ENCODE peak calls at places on chromosomes 4 and X, in eight cellular contexts. D, W, U, T, Q, L, V and J are unnamed samples.

GRCh38 chr4:111510535-111510934 is 634.7 kb upstream of the FAM241A start:
- DNase-seq in D (no peak), V (no peak), Q (no peak), T (no peak), W (no peak), U (no peak), L (no peak), J (no peak)

GRCh38 chr4:86331362-86331761 is 28.5 kb downstream of the MAPK10 start:
- DNase-seq in W (peak), V (no peak), T (no peak), U (no peak), Q (no peak), D (no peak), L (no peak), J (no peak)

GRCh38 chr4:136750898-136751297 is 781.4 kb downstream of the PCDH18 start:
- DNase-seq in U (no peak), W (no peak), D (no peak), L (peak), V (no peak), T (no peak), Q (no peak), J (no peak)

GRCh38 chr4:114349543-114350175 is 248.9 kb upstream of the UGT8 start:
- DNase-seq in U (no peak), V (no peak), W (no peak), T (peak), Q (no peak), L (no peak), D (no peak), J (no peak)

GRCh38 chr4:139209470-139210063 is 32.5 kb upstream of the ELF2 start:
- DNase-seq in V (no peak), L (no peak), W (no peak), T (no peak), U (no peak), Q (no peak), D (no peak), J (no peak)

GRCh38 chr4:54912155-54912554 is 213.2 kb downstream of the KDR start:
- DNase-seq in Q (no peak), W (no peak), V (no peak), U (no peak), T (no peak), L (no peak), D (no peak), J (no peak)

GRCh38 chrX:41553688-41554087 is 106.5 kb downstream of the NYX start:
- DNase-seq in L (no peak), T (no peak), V (no peak), W (no peak), U (no peak), Q (no peak), D (no peak), J (no peak)

GRCh38 chr4:108301583-108302256 is 133.0 kb upstream of the LEF1 start:
- DNase-seq in U (no peak), W (no peak), D (no peak), L (no peak), V (no peak), T (no peak), Q (no peak), J (no peak)

GRCh38 chr4:182015893-182016292 is 227.3 kb upstream of the TENM3 start:
- DNase-seq in L (no peak), W (no peak), D (no peak), V (no peak), U (no peak), Q (no peak), T (peak), J (no peak)

GRCh38 chr4:29375716-29376115 is 1344.5 kb upstream of the PCDH7 start:
- DNase-seq in Q (no peak), V (no peak), D (no peak), T (no peak), L (no peak), W (no peak), U (no peak), J (no peak)

GRCh38 chrX:19839770-19840254 is 47.6 kb downstream of the SH3KBP1 start:
- DNase-seq in D (no peak), U (peak), T (no peak), L (no peak), V (no peak), W (no peak), Q (no peak), J (no peak)

GRCh38 chr4:25697516-25697915 is 41.9 kb downstream of the SLC34A2 start:
- DNase-seq in D (no peak), V (no peak), T (no peak), W (no peak), Q (no peak), U (no peak), L (no peak), J (no peak)

GRCh38 chr4:124757121-124757520 is 44.6 kb upstream of the ANKRD50 start:
- DNase-seq in V (no peak), T (no peak), U (no peak), D (no peak), L (peak), Q (no peak), W (no peak), J (no peak)

GRCh38 chrX:131366387-131366786 is 77.3 kb upstream of the IGSF1 start:
- DNase-seq in L (no peak), V (peak), T (peak), U (peak), Q (no peak), D (no peak), W (peak), J (no peak)

GRCh38 chr4:56004235-56004634 is 55.5 kb downstream of the CEP135 start:
- DNase-seq in D (no peak), V (no peak), Q (no peak), L (no peak), T (no peak), W (no peak), U (no peak), J (no peak)

GRCh38 chrX:44415639-44416386 is 72.3 kb upstream of the EFHC2 start:
- DNase-seq in L (no peak), U (no peak), T (no peak), V (no peak), Q (no peak), D (no peak), W (no peak), J (no peak)

GRCh38 chr4:182533948-182534347 is 290.7 kb downstream of the TENM3 start:
- DNase-seq in V (no peak), D (no peak), W (no peak), T (peak), Q (no peak), U (no peak), L (peak), J (no peak)

GRCh38 chr4:183797041-183797444 is 108.1 kb upstream of the STOX2 start:
- DNase-seq in Q (no peak), W (no peak), T (no peak), D (peak), V (peak), L (no peak), U (no peak), J (no peak)

GRCh38 chr4:145183581-145183980 is 3.2 kb upstream of the OTUD4 start:
- DNase-seq in D (no peak), Q (no peak), W (no peak), L (no peak), V (no peak), U (no peak), T (no peak), J (no peak)

GRCh38 chr4:87516683-87517082 is 12.5 kb downstream of the SPARCL1 start:
- DNase-seq in W (no peak), T (no peak), U (no peak), Q (no peak), D (no peak), V (no peak), L (no peak), J (no peak)

GRCh38 chr4:71932941-71933340 is 98.9 kb upstream of the NPFFR2 start:
- DNase-seq in T (no peak), Q (no peak), D (no peak), W (no peak), U (no peak), L (peak), V (no peak), J (no peak)

GRCh38 chr4:151808120-151808529 is 47.3 kb upstream of the GATB start:
- DNase-seq in W (no peak), V (peak), Q (no peak), L (no peak), D (no peak), U (no peak), T (peak), J (no peak)

GRCh38 chr4:130183796-130184195 is 1087.8 kb downstream of the C4orf33 start:
- DNase-seq in V (no peak), D (no peak), L (no peak), U (no peak), Q (no peak), W (no peak), T (no peak), J (no peak)

GRCh38 chrX:31656013-31656412 is 584.2 kb upstream of the FTHL17 start:
- DNase-seq in U (no peak), T (peak), W (no peak), L (peak), D (no peak), V (no peak), Q (no peak), J (no peak)

GRCh38 chrX:69179380-69179911 is 14.2 kb upstream of the PJA1 start:
- DNase-seq in T (peak), L (peak), U (no peak), D (no peak), W (peak), Q (no peak), V (peak), J (peak)

GRCh38 chrX:134654398-134655012 is 3.8 kb downstream of the PLAC1 start:
- DNase-seq in D (no peak), U (no peak), L (no peak), V (no peak), T (no peak), W (no peak), Q (no peak), J (no peak)

GRCh38 chr4:957581-958313 is 15.6 kb downstream of the DGKQ start:
- DNase-seq in W (no peak), D (peak), Q (no peak), U (no peak), T (no peak), L (no peak), V (no peak), J (no peak)

GRCh38 chr4:119303587-119304305 is 18.2 kb downstream of the FABP2 start:
- DNase-seq in V (no peak), W (no peak), Q (no peak), T (no peak), D (no peak), U (no peak), L (no peak), J (no peak)

GRCh38 chr4:137387924-137388323 is 144.4 kb downstream of the PCDH18 start:
- DNase-seq in V (no peak), W (no peak), L (peak), U (no peak), T (peak), D (no peak), Q (no peak), J (no peak)

GRCh38 chrX:151708821-151709220 is 7.0 kb upstream of the FATE1 start:
- DNase-seq in W (no peak), V (no peak), U (no peak), T (no peak), Q (no peak), D (no peak), L (no peak), J (no peak)

GRCh38 chrX:9829308-9830267 is 43.4 kb downstream of the SHROOM2 start:
- DNase-seq in Q (no peak), W (no peak), T (peak), L (peak), D (no peak), V (no peak), U (no peak), J (no peak)

GRCh38 chr4:155900402-155900801 is 3.1 kb upstream of the TDO2 start:
- DNase-seq in L (peak), W (no peak), Q (no peak), V (no peak), T (peak), U (no peak), D (no peak), J (no peak)

GRCh38 chr4:124530464-124531077 is 182.0 kb downstream of the ANKRD50 start:
- DNase-seq in V (no peak), T (peak), D (no peak), L (no peak), U (no peak), Q (no peak), W (no peak), J (no peak)

GRCh38 chr4:113975578-113975977 is 3.9 kb downstream of the ARSJ start:
- DNase-seq in L (no peak), D (no peak), V (no peak), T (no peak), U (no peak), Q (no peak), W (no peak), J (no peak)

GRCh38 chr4:74549936-74550335 is 105.0 kb downstream of the AREG start:
- DNase-seq in Q (no peak), L (peak), T (peak), U (no peak), W (no peak), D (no peak), V (no peak), J (no peak)

GRCh38 chrX:137441711-137442110 is 124.2 kb upstream of the ZIC3 start:
- DNase-seq in V (no peak), U (no peak), L (no peak), T (no peak), Q (no peak), W (no peak), D (no peak), J (no peak)

GRCh38 chr4:61786226-61786625 is 586.1 kb downstream of the ADGRL3 start:
- DNase-seq in W (no peak), L (no peak), Q (no peak), D (no peak), V (no peak), U (no peak), T (no peak), J (no peak)

GRCh38 chr4:121707344-121707743 is 10.6 kb upstream of the ANXA5 start:
- DNase-seq in U (no peak), D (no peak), Q (no peak), W (no peak), T (no peak), L (no peak), V (no peak), J (no peak)